ENCODE peak calls at places on chromosomes 16 and 17, in seven cellular contexts. One of them, this sample, is unnamed.

GRCh38 chr17:17370711-17371110 is 67.5 kb downstream of the NT5M start:
- DNase-seq in activated gamma-delta T cell treated with anti-CD3 and anti-CD28 coated beads, Interleukin-2, amount 50 U/mL, for 16 hours: no peak
- DNase-seq in PC-9: no peak
- DNase-seq in heart left ventricle: no peak
- DNase-seq in AG10803: no peak
- DNase-seq in IMR-90: no peak
- DNase-seq in H7: no peak
- DNase-seq in this sample: no peak

GRCh38 chr17:81393684-81394376 is 1.4 kb upstream of the BAHCC1 start:
- DNase-seq in heart left ventricle: peak; percentile 100
- DNase-seq in AG10803: peak; percentile 99
- DNase-seq in activated gamma-delta T cell treated with anti-CD3 and anti-CD28 coated beads, Interleukin-2, amount 50 U/mL, for 16 hours: no peak
- DNase-seq in IMR-90: peak; percentile 99
- DNase-seq in PC-9: peak; percentile 92
- DNase-seq in H7: peak; percentile 99
- DNase-seq in this sample: no peak

GRCh38 chr17:66755101-66755943 is 79.6 kb upstream of the CACNG5 start:
- DNase-seq in IMR-90: no peak
- DNase-seq in AG10803: no peak
- DNase-seq in activated gamma-delta T cell treated with anti-CD3 and anti-CD28 coated beads, Interleukin-2, amount 50 U/mL, for 16 hours: no peak
- DNase-seq in heart left ventricle: no peak
- DNase-seq in PC-9: no peak
- DNase-seq in H7: no peak
- DNase-seq in this sample: no peak

GRCh38 chr16:23026777-23027362 is 122.4 kb downstream of the USP31 start:
- DNase-seq in H7: peak; percentile 49
- DNase-seq in activated gamma-delta T cell treated with anti-CD3 and anti-CD28 coated beads, Interleukin-2, amount 50 U/mL, for 16 hours: no peak
- DNase-seq in IMR-90: peak; percentile 25
- DNase-seq in AG10803: peak; percentile 11
- DNase-seq in heart left ventricle: no peak
- DNase-seq in PC-9: no peak
- DNase-seq in this sample: no peak

GRCh38 chr16:56354746-56355145 is 70.6 kb downstream of the AMFR start:
- DNase-seq in IMR-90: no peak
- DNase-seq in activated gamma-delta T cell treated with anti-CD3 and anti-CD28 coated beads, Interleukin-2, amount 50 U/mL, for 16 hours: no peak
- DNase-seq in PC-9: peak; percentile 9
- DNase-seq in H7: peak; percentile 28
- DNase-seq in heart left ventricle: no peak
- DNase-seq in AG10803: no peak
- DNase-seq in this sample: no peak

GRCh38 chr17:73179387-73179786 is 13.5 kb upstream of the COG1 start:
- DNase-seq in activated gamma-delta T cell treated with anti-CD3 and anti-CD28 coated beads, Interleukin-2, amount 50 U/mL, for 16 hours: no peak
- DNase-seq in heart left ventricle: no peak
- DNase-seq in PC-9: no peak
- DNase-seq in AG10803: no peak
- DNase-seq in H7: no peak
- DNase-seq in IMR-90: no peak
- DNase-seq in this sample: no peak

GRCh38 chr16:88826070-88826840 is 14.5 kb upstream of the APRT start:
- DNase-seq in heart left ventricle: no peak
- DNase-seq in H7: no peak
- DNase-seq in PC-9: no peak
- DNase-seq in AG10803: no peak
- DNase-seq in activated gamma-delta T cell treated with anti-CD3 and anti-CD28 coated beads, Interleukin-2, amount 50 U/mL, for 16 hours: no peak
- DNase-seq in IMR-90: no peak
- DNase-seq in this sample: no peak

GRCh38 chr17:63785556-63785955 is 11.6 kb downstream of the DDX42 start:
- DNase-seq in heart left ventricle: no peak
- DNase-seq in activated gamma-delta T cell treated with anti-CD3 and anti-CD28 coated beads, Interleukin-2, amount 50 U/mL, for 16 hours: no peak
- DNase-seq in AG10803: peak; percentile 54
- DNase-seq in PC-9: peak; percentile 66
- DNase-seq in H7: no peak
- DNase-seq in IMR-90: peak; percentile 78
- DNase-seq in this sample: no peak

GRCh38 chr17:49443862-49444261 is 29.2 kb upstream of the PHB1 start:
- DNase-seq in PC-9: no peak
- DNase-seq in activated gamma-delta T cell treated with anti-CD3 and anti-CD28 coated beads, Interleukin-2, amount 50 U/mL, for 16 hours: no peak
- DNase-seq in AG10803: peak; percentile 48
- DNase-seq in IMR-90: peak; percentile 42
- DNase-seq in heart left ventricle: no peak
- DNase-seq in H7: no peak
- DNase-seq in this sample: no peak

GRCh38 chr16:53864819-53865491 is 161.0 kb downstream of the FTO start:
- DNase-seq in H7: no peak
- DNase-seq in PC-9: peak; percentile 74
- DNase-seq in AG10803: no peak
- DNase-seq in heart left ventricle: no peak
- DNase-seq in IMR-90: peak; percentile 24
- DNase-seq in activated gamma-delta T cell treated with anti-CD3 and anti-CD28 coated beads, Interleukin-2, amount 50 U/mL, for 16 hours: no peak
- DNase-seq in this sample: no peak

GRCh38 chr16:13839577-13839976 is 80.4 kb upstream of the ERCC4 start:
- DNase-seq in AG10803: no peak
- DNase-seq in H7: no peak
- DNase-seq in heart left ventricle: no peak
- DNase-seq in activated gamma-delta T cell treated with anti-CD3 and anti-CD28 coated beads, Interleukin-2, amount 50 U/mL, for 16 hours: no peak
- DNase-seq in IMR-90: no peak
- DNase-seq in PC-9: no peak
- DNase-seq in this sample: no peak

GRCh38 chr17:83204230-83204725 is 124.9 kb downstream of the METRNL start:
- DNase-seq in activated gamma-delta T cell treated with anti-CD3 and anti-CD28 coated beads, Interleukin-2, amount 50 U/mL, for 16 hours: no peak
- DNase-seq in PC-9: no peak
- DNase-seq in H7: no peak
- DNase-seq in AG10803: peak; percentile 42
- DNase-seq in IMR-90: no peak
- DNase-seq in heart left ventricle: no peak
- DNase-seq in this sample: no peak

GRCh38 chr16:3980311-3981111 is 100.0 kb upstream of the CREBBP start:
- DNase-seq in PC-9: no peak
- DNase-seq in IMR-90: peak; percentile 82
- DNase-seq in H7: peak; percentile 32
- DNase-seq in heart left ventricle: no peak
- DNase-seq in activated gamma-delta T cell treated with anti-CD3 and anti-CD28 coated beads, Interleukin-2, amount 50 U/mL, for 16 hours: no peak
- DNase-seq in AG10803: peak; percentile 71
- DNase-seq in this sample: no peak

GRCh38 chr17:39867891-39868553 is at the start of gene ZPBP2:
- DNase-seq in PC-9: no peak
- DNase-seq in H7: peak; percentile 23
- DNase-seq in activated gamma-delta T cell treated with anti-CD3 and anti-CD28 coated beads, Interleukin-2, amount 50 U/mL, for 16 hours: peak; percentile 15
- DNase-seq in AG10803: no peak
- DNase-seq in IMR-90: no peak
- DNase-seq in heart left ventricle: no peak
- DNase-seq in this sample: no peak

GRCh38 chr17:44655983-44656700 is at the start of gene MEIOC:
- DNase-seq in activated gamma-delta T cell treated with anti-CD3 and anti-CD28 coated beads, Interleukin-2, amount 50 U/mL, for 16 hours: no peak
- DNase-seq in AG10803: no peak
- DNase-seq in PC-9: no peak
- DNase-seq in heart left ventricle: peak; percentile 27
- DNase-seq in IMR-90: peak; percentile 6
- DNase-seq in H7: peak; percentile 96
- DNase-seq in this sample: no peak

GRCh38 chr16:84851192-84852127 is 31.7 kb downstream of the CRISPLD2 start:
- DNase-seq in AG10803: peak; percentile 44
- DNase-seq in H7: peak; percentile 18
- DNase-seq in IMR-90: peak; percentile 98
- DNase-seq in PC-9: peak; percentile 96
- DNase-seq in heart left ventricle: no peak
- DNase-seq in activated gamma-delta T cell treated with anti-CD3 and anti-CD28 coated beads, Interleukin-2, amount 50 U/mL, for 16 hours: no peak
- DNase-seq in this sample: no peak

GRCh38 chr17:13030459-13031305 is 12.9 kb upstream of the ELAC2 start:
- DNase-seq in heart left ventricle: no peak
- DNase-seq in activated gamma-delta T cell treated with anti-CD3 and anti-CD28 coated beads, Interleukin-2, amount 50 U/mL, for 16 hours: peak; percentile 25
- DNase-seq in IMR-90: peak; percentile 50
- DNase-seq in AG10803: peak; percentile 64
- DNase-seq in H7: peak; percentile 58
- DNase-seq in PC-9: no peak
- DNase-seq in this sample: no peak

GRCh38 chr17:42814633-42815399 is 9.3 kb downstream of the BECN1 start:
- DNase-seq in AG10803: peak; percentile 95
- DNase-seq in heart left ventricle: no peak
- DNase-seq in PC-9: no peak
- DNase-seq in IMR-90: peak; percentile 81
- DNase-seq in activated gamma-delta T cell treated with anti-CD3 and anti-CD28 coated beads, Interleukin-2, amount 50 U/mL, for 16 hours: no peak
- DNase-seq in H7: no peak
- DNase-seq in this sample: no peak

GRCh38 chr17:33127706-33128105 is 136.1 kb downstream of the SPACA3 start:
- DNase-seq in IMR-90: no peak
- DNase-seq in PC-9: no peak
- DNase-seq in AG10803: no peak
- DNase-seq in heart left ventricle: no peak
- DNase-seq in activated gamma-delta T cell treated with anti-CD3 and anti-CD28 coated beads, Interleukin-2, amount 50 U/mL, for 16 hours: no peak
- DNase-seq in H7: no peak
- DNase-seq in this sample: no peak

GRCh38 chr16:11742041-11742535 is 569 bp downstream of the TXNDC11 start:
- DNase-seq in AG10803: no peak
- DNase-seq in heart left ventricle: peak; percentile 50
- DNase-seq in IMR-90: no peak
- DNase-seq in activated gamma-delta T cell treated with anti-CD3 and anti-CD28 coated beads, Interleukin-2, amount 50 U/mL, for 16 hours: peak; percentile 19
- DNase-seq in H7: peak; percentile 82
- DNase-seq in PC-9: no peak
- DNase-seq in this sample: peak; percentile 71

GRCh38 chr17:8131844-8132441 is 8.0 kb upstream of the HES7 start:
- DNase-seq in activated gamma-delta T cell treated with anti-CD3 and anti-CD28 coated beads, Interleukin-2, amount 50 U/mL, for 16 hours: no peak
- DNase-seq in PC-9: peak; percentile 56
- DNase-seq in AG10803: no peak
- DNase-seq in H7: no peak
- DNase-seq in heart left ventricle: no peak
- DNase-seq in IMR-90: no peak
- DNase-seq in this sample: no peak

GRCh38 chr16:81350306-81350615 is 35.5 kb downstream of the GAN start:
- DNase-seq in heart left ventricle: no peak
- DNase-seq in activated gamma-delta T cell treated with anti-CD3 and anti-CD28 coated beads, Interleukin-2, amount 50 U/mL, for 16 hours: no peak
- DNase-seq in PC-9: no peak
- DNase-seq in AG10803: peak; percentile 3
- DNase-seq in IMR-90: peak; percentile 9
- DNase-seq in H7: no peak
- DNase-seq in this sample: no peak

GRCh38 chr17:71634376-71634775 is 486.4 kb upstream of the SOX9 start:
- DNase-seq in H7: no peak
- DNase-seq in activated gamma-delta T cell treated with anti-CD3 and anti-CD28 coated beads, Interleukin-2, amount 50 U/mL, for 16 hours: no peak
- DNase-seq in IMR-90: no peak
- DNase-seq in heart left ventricle: no peak
- DNase-seq in AG10803: no peak
- DNase-seq in PC-9: no peak
- DNase-seq in this sample: no peak

GRCh38 chr16:78227855-78228254 is 128.4 kb downstream of the WWOX start:
- DNase-seq in H7: peak; percentile 25
- DNase-seq in IMR-90: no peak
- DNase-seq in heart left ventricle: no peak
- DNase-seq in AG10803: no peak
- DNase-seq in PC-9: no peak
- DNase-seq in activated gamma-delta T cell treated with anti-CD3 and anti-CD28 coated beads, Interleukin-2, amount 50 U/mL, for 16 hours: no peak
- DNase-seq in this sample: no peak

GRCh38 chr16:85621698-85622433 is 8.7 kb downstream of the GSE1 start:
- DNase-seq in IMR-90: no peak
- DNase-seq in PC-9: peak; percentile 80
- DNase-seq in AG10803: no peak
- DNase-seq in heart left ventricle: no peak
- DNase-seq in activated gamma-delta T cell treated with anti-CD3 and anti-CD28 coated beads, Interleukin-2, amount 50 U/mL, for 16 hours: no peak
- DNase-seq in H7: no peak
- DNase-seq in this sample: no peak

GRCh38 chr16:53782148-53782547 is 78.2 kb downstream of the FTO start:
- DNase-seq in IMR-90: no peak
- DNase-seq in AG10803: no peak
- DNase-seq in PC-9: no peak
- DNase-seq in H7: no peak
- DNase-seq in heart left ventricle: no peak
- DNase-seq in activated gamma-delta T cell treated with anti-CD3 and anti-CD28 coated beads, Interleukin-2, amount 50 U/mL, for 16 hours: no peak
- DNase-seq in this sample: no peak

GRCh38 chr17:19647697-19648474 is 665 bp upstream of the ALDH3A2 start:
- DNase-seq in IMR-90: peak; percentile 54
- DNase-seq in H7: peak; percentile 71
- DNase-seq in heart left ventricle: peak; percentile 80
- DNase-seq in AG10803: peak; percentile 75
- DNase-seq in activated gamma-delta T cell treated with anti-CD3 and anti-CD28 coated beads, Interleukin-2, amount 50 U/mL, for 16 hours: peak; percentile 9
- DNase-seq in PC-9: peak; percentile 66
- DNase-seq in this sample: no peak

GRCh38 chr16:2531371-2531695 is at the start of gene CEMP1:
- DNase-seq in AG10803: no peak
- DNase-seq in H7: peak; percentile 84
- DNase-seq in IMR-90: no peak
- DNase-seq in heart left ventricle: no peak
- DNase-seq in PC-9: no peak
- DNase-seq in activated gamma-delta T cell treated with anti-CD3 and anti-CD28 coated beads, Interleukin-2, amount 50 U/mL, for 16 hours: no peak
- DNase-seq in this sample: no peak

GRCh38 chr17:3710951-3711383 is 12.7 kb upstream of the HASPIN start:
- DNase-seq in AG10803: peak; percentile 30
- DNase-seq in PC-9: peak; percentile 81
- DNase-seq in IMR-90: peak; percentile 71
- DNase-seq in activated gamma-delta T cell treated with anti-CD3 and anti-CD28 coated beads, Interleukin-2, amount 50 U/mL, for 16 hours: peak; percentile 66
- DNase-seq in heart left ventricle: no peak
- DNase-seq in H7: no peak
- DNase-seq in this sample: peak; percentile 52

GRCh38 chr16:88785106-88785924 is at the start of gene PIEZO1:
- DNase-seq in PC-9: no peak
- DNase-seq in IMR-90: peak; percentile 52
- DNase-seq in H7: peak; percentile 90
- DNase-seq in activated gamma-delta T cell treated with anti-CD3 and anti-CD28 coated beads, Interleukin-2, amount 50 U/mL, for 16 hours: peak; percentile 73
- DNase-seq in AG10803: peak; percentile 61
- DNase-seq in heart left ventricle: peak; percentile 71
- DNase-seq in this sample: peak; percentile 40

GRCh38 chr17:48578616-48579560 is 738 bp upstream of the HOXB4 start:
- DNase-seq in heart left ventricle: no peak
- DNase-seq in AG10803: no peak
- DNase-seq in H7: peak; percentile 62
- DNase-seq in PC-9: no peak
- DNase-seq in IMR-90: peak; percentile 63
- DNase-seq in activated gamma-delta T cell treated with anti-CD3 and anti-CD28 coated beads, Interleukin-2, amount 50 U/mL, for 16 hours: no peak
- DNase-seq in this sample: no peak

GRCh38 chr17:27384261-27384701 is 72.0 kb upstream of the KSR1 start:
- DNase-seq in activated gamma-delta T cell treated with anti-CD3 and anti-CD28 coated beads, Interleukin-2, amount 50 U/mL, for 16 hours: no peak
- DNase-seq in H7: no peak
- DNase-seq in PC-9: peak; percentile 85
- DNase-seq in heart left ventricle: peak; percentile 82
- DNase-seq in AG10803: peak; percentile 97
- DNase-seq in IMR-90: peak; percentile 96
- DNase-seq in this sample: no peak

GRCh38 chr17:65660947-65661346 is 99.5 kb upstream of the AXIN2 start:
- DNase-seq in activated gamma-delta T cell treated with anti-CD3 and anti-CD28 coated beads, Interleukin-2, amount 50 U/mL, for 16 hours: no peak
- DNase-seq in H7: no peak
- DNase-seq in heart left ventricle: no peak
- DNase-seq in AG10803: peak; percentile 83
- DNase-seq in PC-9: no peak
- DNase-seq in IMR-90: peak; percentile 70
- DNase-seq in this sample: no peak

GRCh38 chr16:54886078-54886477 is 44.6 kb upstream of the IRX5 start:
- DNase-seq in activated gamma-delta T cell treated with anti-CD3 and anti-CD28 coated beads, Interleukin-2, amount 50 U/mL, for 16 hours: no peak
- DNase-seq in PC-9: no peak
- DNase-seq in heart left ventricle: no peak
- DNase-seq in AG10803: no peak
- DNase-seq in IMR-90: no peak
- DNase-seq in H7: no peak
- DNase-seq in this sample: no peak

GRCh38 chr16:27226976-27227705 is 23.8 kb downstream of the KDM8 start:
- DNase-seq in H7: peak; percentile 21
- DNase-seq in PC-9: no peak
- DNase-seq in IMR-90: no peak
- DNase-seq in heart left ventricle: no peak
- DNase-seq in AG10803: no peak
- DNase-seq in activated gamma-delta T cell treated with anti-CD3 and anti-CD28 coated beads, Interleukin-2, amount 50 U/mL, for 16 hours: no peak
- DNase-seq in this sample: no peak